ENCODE peak calls at places on chromosome 4, in four cellular contexts. One of them, this sample, is unnamed.

GRCh38 chr4:104966349-104967033 is 180.2 kb upstream of the TET2 start:
- DNase-seq in MM.1S: peak; percentile 81
- DNase-seq in PC-9: peak; percentile 62
- DNase-seq in H9: no peak
- DNase-seq in this sample: no peak

GRCh38 chr4:26060286-26060685 is 146.3 kb downstream of the SMIM20 start:
- DNase-seq in MM.1S: no peak
- DNase-seq in H9: no peak
- DNase-seq in PC-9: no peak
- DNase-seq in this sample: no peak

GRCh38 chr4:152458801-152459302 is 77.0 kb downstream of the FBXW7 start:
- DNase-seq in H9: no peak
- DNase-seq in PC-9: no peak
- DNase-seq in MM.1S: peak; percentile 49
- DNase-seq in this sample: no peak

GRCh38 chr4:169799260-169799659 is 41.5 kb upstream of the HPF1 start:
- DNase-seq in PC-9: no peak
- DNase-seq in MM.1S: no peak
- DNase-seq in H9: no peak
- DNase-seq in this sample: no peak

GRCh38 chr4:169407217-169407845 is 136.6 kb upstream of the SH3RF1 start:
- DNase-seq in PC-9: no peak
- DNase-seq in MM.1S: no peak
- DNase-seq in H9: no peak
- DNase-seq in this sample: no peak

GRCh38 chr4:95529941-95530340 is 18.8 kb downstream of the UNC5C start:
- DNase-seq in PC-9: no peak
- DNase-seq in MM.1S: no peak
- DNase-seq in H9: no peak
- DNase-seq in this sample: no peak

GRCh38 chr4:54941994-54942552 is 183.3 kb downstream of the KDR start:
- DNase-seq in PC-9: no peak
- DNase-seq in H9: no peak
- DNase-seq in MM.1S: no peak
- DNase-seq in this sample: peak; percentile 70

GRCh38 chr4:174314770-174315169 is 31.1 kb downstream of the CEP44 start:
- DNase-seq in H9: peak; percentile 44
- DNase-seq in MM.1S: no peak
- DNase-seq in PC-9: no peak
- DNase-seq in this sample: no peak

GRCh38 chr4:72325215-72325614 is 243.8 kb downstream of the ADAMTS3 start:
- DNase-seq in PC-9: no peak
- DNase-seq in MM.1S: no peak
- DNase-seq in H9: no peak
- DNase-seq in this sample: no peak

GRCh38 chr4:2469192-2469984 is 482 bp downstream of the RNF4 start:
- DNase-seq in H9: peak; percentile 54
- DNase-seq in PC-9: no peak
- DNase-seq in MM.1S: peak; percentile 84
- DNase-seq in this sample: peak; percentile 86

GRCh38 chr4:44257461-44257860 is 191.1 kb downstream of the KCTD8 start:
- DNase-seq in H9: no peak
- DNase-seq in MM.1S: no peak
- DNase-seq in PC-9: no peak
- DNase-seq in this sample: no peak

GRCh38 chr4:176298664-176299063 is 21.1 kb upstream of the SPCS3 start:
- DNase-seq in MM.1S: peak; percentile 42
- DNase-seq in PC-9: no peak
- DNase-seq in H9: no peak
- DNase-seq in this sample: peak; percentile 21

GRCh38 chr4:6773616-6774540 is 8.6 kb upstream of the KIAA0232 start:
- DNase-seq in PC-9: no peak
- DNase-seq in MM.1S: no peak
- DNase-seq in H9: no peak
- DNase-seq in this sample: no peak

GRCh38 chr4:81142744-81143143 is 72.3 kb downstream of the PRKG2 start:
- DNase-seq in H9: no peak
- DNase-seq in PC-9: no peak
- DNase-seq in MM.1S: no peak
- DNase-seq in this sample: no peak

GRCh38 chr4:168711197-168712120 is 214.6 kb downstream of the PALLD start:
- DNase-seq in PC-9: no peak
- DNase-seq in H9: no peak
- DNase-seq in MM.1S: no peak
- DNase-seq in this sample: no peak

GRCh38 chr4:187444061-187444460 is 551.5 kb upstream of the ZFP42 start:
- DNase-seq in MM.1S: no peak
- DNase-seq in H9: no peak
- DNase-seq in PC-9: no peak
- DNase-seq in this sample: no peak

GRCh38 chr4:7323872-7324650 is 110.7 kb downstream of the PSAPL1 start:
- DNase-seq in H9: no peak
- DNase-seq in PC-9: no peak
- DNase-seq in MM.1S: no peak
- DNase-seq in this sample: no peak

GRCh38 chr4:140149851-140150635 is 3.9 kb downstream of the MAML3 start:
- DNase-seq in PC-9: peak; percentile 55
- DNase-seq in H9: peak; percentile 75
- DNase-seq in MM.1S: peak; percentile 92
- DNase-seq in this sample: peak; percentile 66

GRCh38 chr4:176001171-176002006 is 64.3 kb upstream of the WDR17 start:
- DNase-seq in PC-9: no peak
- DNase-seq in H9: peak; percentile 90
- DNase-seq in MM.1S: no peak
- DNase-seq in this sample: no peak

GRCh38 chr4:8862334-8862733 is 9.3 kb downstream of the HMX1 start:
- DNase-seq in PC-9: no peak
- DNase-seq in H9: no peak
- DNase-seq in MM.1S: no peak
- DNase-seq in this sample: no peak

GRCh38 chr4:45679411-45679810 is 444.4 kb downstream of the GABRG1 start:
- DNase-seq in MM.1S: no peak
- DNase-seq in PC-9: no peak
- DNase-seq in H9: no peak
- DNase-seq in this sample: no peak

GRCh38 chr4:121025540-121025939 is 46.8 kb downstream of the NDNF start:
- DNase-seq in H9: no peak
- DNase-seq in PC-9: no peak
- DNase-seq in MM.1S: no peak
- DNase-seq in this sample: no peak

GRCh38 chr4:169305651-169306050 is 34.9 kb upstream of the SH3RF1 start:
- DNase-seq in MM.1S: no peak
- DNase-seq in H9: no peak
- DNase-seq in PC-9: no peak
- DNase-seq in this sample: no peak

GRCh38 chr4:83862471-83862870 is 326.6 kb downstream of the GPAT3 start:
- DNase-seq in PC-9: no peak
- DNase-seq in MM.1S: no peak
- DNase-seq in H9: no peak
- DNase-seq in this sample: no peak

GRCh38 chr4:7195138-7195510 is 2.8 kb downstream of the SORCS2 start:
- DNase-seq in H9: peak; percentile 14
- DNase-seq in MM.1S: no peak
- DNase-seq in PC-9: no peak
- DNase-seq in this sample: no peak

GRCh38 chr4:110163327-110164070 is 34.9 kb downstream of the ELOVL6 start:
- DNase-seq in MM.1S: no peak
- DNase-seq in PC-9: peak; percentile 90
- DNase-seq in H9: no peak
- DNase-seq in this sample: no peak

GRCh38 chr4:86855572-86855971 is 6.4 kb upstream of the SLC10A6 start:
- DNase-seq in MM.1S: no peak
- DNase-seq in H9: no peak
- DNase-seq in PC-9: peak; percentile 78
- DNase-seq in this sample: no peak

GRCh38 chr4:103075894-103076776 is at the start of gene SLC9B2:
- DNase-seq in H9: peak; percentile 70
- DNase-seq in MM.1S: peak; percentile 72
- DNase-seq in PC-9: no peak
- DNase-seq in this sample: peak; percentile 79

GRCh38 chr4:151750156-151750555 is 10.7 kb downstream of the GATB start:
- DNase-seq in H9: no peak
- DNase-seq in PC-9: no peak
- DNase-seq in MM.1S: no peak
- DNase-seq in this sample: no peak

GRCh38 chr4:56181140-56181950 is 205.9 kb downstream of the AASDH start:
- DNase-seq in H9: no peak
- DNase-seq in PC-9: no peak
- DNase-seq in MM.1S: no peak
- DNase-seq in this sample: no peak

GRCh38 chr4:179695175-179695574 is 2252.9 kb upstream of the AGA start:
- DNase-seq in MM.1S: no peak
- DNase-seq in H9: no peak
- DNase-seq in PC-9: no peak
- DNase-seq in this sample: no peak

GRCh38 chr4:4754641-4755040 is 104.8 kb upstream of the MSX1 start:
- DNase-seq in MM.1S: no peak
- DNase-seq in PC-9: no peak
- DNase-seq in H9: no peak
- DNase-seq in this sample: no peak

GRCh38 chr4:153002110-153002509 is 66.0 kb downstream of the FHDC1 start:
- DNase-seq in H9: no peak
- DNase-seq in MM.1S: no peak
- DNase-seq in PC-9: no peak
- DNase-seq in this sample: no peak

GRCh38 chr4:710916-711315 is 5.3 kb downstream of the PCGF3 start:
- DNase-seq in MM.1S: no peak
- DNase-seq in PC-9: no peak
- DNase-seq in H9: no peak
- DNase-seq in this sample: no peak

GRCh38 chr4:707929-708630 is 2.4 kb downstream of the PCGF3 start:
- DNase-seq in H9: no peak
- DNase-seq in MM.1S: no peak
- DNase-seq in PC-9: no peak
- DNase-seq in this sample: no peak

GRCh38 chr4:708631-708933 is 3.0 kb downstream of the PCGF3 start:
- DNase-seq in H9: no peak
- DNase-seq in PC-9: no peak
- DNase-seq in MM.1S: no peak
- DNase-seq in this sample: no peak

GRCh38 chr4:710116-710515 is 4.5 kb downstream of the PCGF3 start:
- DNase-seq in MM.1S: no peak
- DNase-seq in H9: no peak
- DNase-seq in PC-9: no peak
- DNase-seq in this sample: no peak

DNA sequence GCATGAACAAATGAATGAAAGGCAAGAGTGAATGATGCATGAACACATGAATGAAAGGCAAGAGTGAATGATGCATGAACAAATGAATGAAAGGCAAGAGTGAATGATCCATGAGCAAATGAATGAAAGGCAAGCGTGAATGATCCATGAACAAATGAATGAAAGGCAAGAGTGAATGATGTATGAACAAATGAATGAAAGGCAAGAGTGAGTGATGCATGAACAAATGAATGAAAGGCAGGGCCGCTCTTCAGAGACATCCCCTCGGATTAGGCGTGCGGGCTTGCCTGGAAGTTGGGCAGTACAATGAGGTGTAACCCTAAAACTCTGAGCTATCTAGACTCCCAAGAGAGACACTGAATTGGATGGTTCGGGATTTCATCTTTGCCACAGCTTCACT is 3.7 kb downstream of the PCGF3 start:
- DNase-seq in MM.1S: no peak
- DNase-seq in H9: no peak
- DNase-seq in PC-9: no peak
- DNase-seq in this sample: no peak
- H3K4me2 ChIP-seq in MM.1S: no peak overlapping the region
- H3K4me2 ChIP-seq in H9: no peak overlapping the region
- H3K4me2 ChIP-seq in PC-9: no peak overlapping the region
- H3K4me2 ChIP-seq in this sample: no peak overlapping the region

GRCh38 chr4:71141125-71141524 is 147.7 kb downstream of the DCK start:
- DNase-seq in H9: no peak
- DNase-seq in PC-9: no peak
- DNase-seq in MM.1S: peak; percentile 21
- DNase-seq in this sample: no peak
- H2AFZ ChIP-seq in H9: no peak overlapping the region
- H2AFZ ChIP-seq in PC-9: no peak overlapping the region
- H2AFZ ChIP-seq in MM.1S: peak overlapping the region; percentile 50
- H2AFZ ChIP-seq in this sample: no peak overlapping the region

GRCh38 chr4:59968796-59969195 is 1231.3 kb upstream of the ADGRL3 start:
- DNase-seq in H9: no peak
- DNase-seq in MM.1S: no peak
- DNase-seq in PC-9: no peak
- DNase-seq in this sample: no peak

GRCh38 chr4:59973496-59973895 is 1226.6 kb upstream of the ADGRL3 start:
- DNase-seq in H9: no peak
- DNase-seq in PC-9: no peak
- DNase-seq in MM.1S: no peak
- DNase-seq in this sample: no peak

GRCh38 chr4:59966758-59967157 is 1233.4 kb upstream of the ADGRL3 start:
- DNase-seq in PC-9: no peak
- DNase-seq in H9: no peak
- DNase-seq in MM.1S: no peak
- DNase-seq in this sample: no peak

GRCh38 chr4:59971952-59972351 is 1228.2 kb upstream of the ADGRL3 start:
- DNase-seq in H9: no peak
- DNase-seq in PC-9: no peak
- DNase-seq in MM.1S: no peak
- DNase-seq in this sample: no peak

GRCh38 chr4:59969909-59970308 is 1230.2 kb upstream of the ADGRL3 start:
- DNase-seq in PC-9: no peak
- DNase-seq in H9: no peak
- DNase-seq in MM.1S: no peak
- DNase-seq in this sample: no peak
- H3K27ac ChIP-seq in PC-9: no peak overlapping the region
- H3K27ac ChIP-seq in H9: no peak overlapping the region
- H3K27ac ChIP-seq in MM.1S: no peak overlapping the region
- H3K27ac ChIP-seq in this sample: no peak overlapping the region

DNA sequence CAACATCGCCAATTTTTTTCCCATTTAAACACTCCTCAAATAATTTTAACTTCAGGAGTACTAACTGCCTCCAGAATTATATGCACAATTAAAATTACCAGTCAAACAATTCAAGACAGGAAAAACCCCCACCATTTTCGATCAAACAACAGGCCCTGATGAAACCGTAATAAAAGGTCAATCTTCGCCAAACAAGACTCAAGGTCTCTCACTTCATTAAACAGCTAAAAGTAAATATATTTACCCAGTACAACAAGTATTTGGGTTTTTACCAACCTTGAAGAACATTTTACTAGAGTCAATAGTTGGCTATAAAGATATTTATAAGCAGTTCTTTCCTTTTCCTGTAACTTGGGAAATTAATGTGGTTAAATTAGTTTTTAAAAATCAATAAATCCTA is 28.3 kb downstream of the RFC1 start:
- DNase-seq in MM.1S: no peak
- DNase-seq in PC-9: no peak
- DNase-seq in H9: no peak
- DNase-seq in this sample: no peak
- H3K4me2 ChIP-seq in MM.1S: no peak overlapping the region
- H3K4me2 ChIP-seq in PC-9: no peak overlapping the region
- H3K4me2 ChIP-seq in H9: no peak overlapping the region
- H3K4me2 ChIP-seq in this sample: no peak overlapping the region

This sample was measured in OCI-LY7.